ENCODE peak calls at places on chromosomes 6 and 20, in ten cellular contexts. H is WTC11, J is cardiac fibroblast, B is breast epithelium, O is MCF 10A, G is A673, F is A549, W is fibroblast of pulmonary artery, K is GM06990, C is nephron progenitor cell. X is an unnamed sample.
A peak's percentile ranks its signal among the peaks of the same experiment; 100 is the strongest.

GRCh38 chr6:129750390-129750789 is 40.4 kb upstream of the ARHGAP18 start:
- DNase-seq in G (peak; percentile 55), H (no peak), F (no peak), C (no peak), J (peak; percentile 58), W (peak; percentile 35), B (no peak), O (no peak), K (no peak), X (no peak)

GRCh38 chr6:142030115-142030619 is 102.6 kb upstream of the GJE1 start:
- DNase-seq in K (no peak), W (peak; percentile 50), O (no peak), C (no peak), H (peak; percentile 27), J (peak; percentile 69), B (no peak), F (no peak), G (no peak), X (no peak)

GRCh38 chr6:125944434-125944816 is 12.1 kb upstream of the HINT3 start:
- DNase-seq in F (peak; percentile 89), G (no peak), H (no peak), O (peak; percentile 93), C (no peak), J (peak; percentile 93), B (no peak), W (peak; percentile 96), K (no peak), X (no peak)

GRCh38 chr20:10322073-10323012 is 103.7 kb downstream of the SNAP25 start:
- DNase-seq in H (no peak), G (peak; percentile 65), C (no peak), K (no peak), B (no peak), W (no peak), F (no peak), O (peak; percentile 41), J (no peak), X (no peak)

GRCh38 chr6:23073851-23074250 is 504.5 kb downstream of the HDGFL1 start:
- DNase-seq in K (no peak), B (no peak), C (no peak), F (no peak), W (no peak), J (no peak), O (no peak), H (no peak), G (no peak), X (no peak)

GRCh38 chr20:34343458-34344255 is 19.4 kb upstream of the ITCH start:
- DNase-seq in W (no peak), K (no peak), B (no peak), C (no peak), J (no peak), H (no peak), F (no peak), G (no peak), O (no peak), X (no peak)

GRCh38 chr20:56636701-56637100 is 7.6 kb downstream of the TFAP2C start:
- DNase-seq in F (no peak), C (no peak), O (peak; percentile 25), G (no peak), J (no peak), H (no peak), W (no peak), K (no peak), B (no peak), X (no peak)

GRCh38 chr6:131682427-131682826 is 18.8 kb downstream of the OR2A4 start:
- DNase-seq in H (no peak), F (peak; percentile 0), K (no peak), B (no peak), G (no peak), J (no peak), C (no peak), W (no peak), O (peak; percentile 42), X (no peak)

GRCh38 chr20:38228436-38228835 is 32.1 kb downstream of the KIAA1755 start:
- DNase-seq in O (no peak), H (no peak), W (peak; percentile 19), K (no peak), G (peak; percentile 37), B (no peak), J (peak; percentile 22), F (peak; percentile 23), C (no peak), X (no peak)

GRCh38 chr6:2793491-2794151 is 28.4 kb downstream of the WRNIP1 start:
- DNase-seq in W (no peak), K (no peak), F (no peak), G (peak; percentile 45), O (peak; percentile 79), J (no peak), B (no peak), H (no peak), C (no peak), X (no peak)

GRCh38 chr6:105193647-105194046 is 13.8 kb upstream of the POPDC3 start:
- DNase-seq in C (no peak), W (peak; percentile 58), G (no peak), O (peak; percentile 3), J (peak; percentile 71), F (no peak), H (no peak), K (no peak), B (no peak), X (no peak)

GRCh38 chr20:409697-410559 is 1.8 kb downstream of the RBCK1 start:
- DNase-seq in B (no peak), W (no peak), F (no peak), G (no peak), H (no peak), K (no peak), O (no peak), C (no peak), J (no peak), X (no peak)

GRCh38 chr20:37081717-37082289 is 14.0 kb downstream of the RBL1 start:
- DNase-seq in G (peak; percentile 25), H (no peak), J (peak; percentile 25), K (no peak), W (no peak), O (no peak), C (no peak), F (no peak), B (no peak), X (no peak)

GRCh38 chr6:135675862-135676261 is 175.6 kb upstream of the PDE7B start:
- DNase-seq in C (peak; percentile 44), B (no peak), O (peak; percentile 57), K (no peak), J (peak; percentile 41), G (peak; percentile 74), H (peak; percentile 18), W (peak; percentile 58), F (peak; percentile 59), X (peak; percentile 33)

GRCh38 chr6:139927236-139927635 is 552.8 kb upstream of the CITED2 start:
- DNase-seq in H (no peak), G (peak; percentile 21), B (no peak), K (no peak), J (peak; percentile 87), W (peak; percentile 88), O (peak; percentile 51), F (peak; percentile 4), C (no peak), X (peak; percentile 11)
- TF ChIP-seq CTCF in H (no peak), G (peak; percentile 35), B (no peak), K (peak; percentile 42), J (peak; percentile 20), W (peak; percentile 43), O (no peak), F (no peak), C (no peak), X (no peak)

GRCh38 chr6:122399348-122400120 is at the start of gene HSF2:
- DNase-seq in W (peak; percentile 98), F (peak; percentile 96), B (peak; percentile 94), G (peak; percentile 99), K (peak; percentile 98), C (peak; percentile 89), O (peak; percentile 97), J (peak; percentile 99), H (peak; percentile 95), X (peak; percentile 93)
- TF ChIP-seq CTCF in W (peak; percentile 23), F (no peak), B (no peak), G (no peak), K (peak; percentile 19), C (no peak), O (no peak), J (no peak), H (peak; percentile 28), X (no peak)

GRCh38 chr6:152204584-152204983 is 397.1 kb downstream of the ESR1 start:
- DNase-seq in B (no peak), H (no peak), F (no peak), O (no peak), G (no peak), K (no peak), W (no peak), J (no peak), C (no peak), X (no peak)

GRCh38 chr6:152209211-152209610 is 401.7 kb downstream of the ESR1 start:
- DNase-seq in B (no peak), W (no peak), J (no peak), C (no peak), K (no peak), O (peak; percentile 26), G (no peak), H (no peak), F (no peak), X (no peak)

GRCh38 chr6:152201134-152201533 is 393.7 kb downstream of the ESR1 start:
- DNase-seq in G (no peak), H (no peak), K (no peak), B (no peak), J (no peak), W (no peak), C (no peak), O (no peak), F (no peak), X (no peak)

GRCh38 chr6:152207915-152208714 is 400.6 kb downstream of the ESR1 start:
- DNase-seq in K (no peak), O (no peak), W (no peak), H (no peak), C (no peak), B (no peak), G (no peak), F (no peak), J (no peak), X (no peak)

DNA sequence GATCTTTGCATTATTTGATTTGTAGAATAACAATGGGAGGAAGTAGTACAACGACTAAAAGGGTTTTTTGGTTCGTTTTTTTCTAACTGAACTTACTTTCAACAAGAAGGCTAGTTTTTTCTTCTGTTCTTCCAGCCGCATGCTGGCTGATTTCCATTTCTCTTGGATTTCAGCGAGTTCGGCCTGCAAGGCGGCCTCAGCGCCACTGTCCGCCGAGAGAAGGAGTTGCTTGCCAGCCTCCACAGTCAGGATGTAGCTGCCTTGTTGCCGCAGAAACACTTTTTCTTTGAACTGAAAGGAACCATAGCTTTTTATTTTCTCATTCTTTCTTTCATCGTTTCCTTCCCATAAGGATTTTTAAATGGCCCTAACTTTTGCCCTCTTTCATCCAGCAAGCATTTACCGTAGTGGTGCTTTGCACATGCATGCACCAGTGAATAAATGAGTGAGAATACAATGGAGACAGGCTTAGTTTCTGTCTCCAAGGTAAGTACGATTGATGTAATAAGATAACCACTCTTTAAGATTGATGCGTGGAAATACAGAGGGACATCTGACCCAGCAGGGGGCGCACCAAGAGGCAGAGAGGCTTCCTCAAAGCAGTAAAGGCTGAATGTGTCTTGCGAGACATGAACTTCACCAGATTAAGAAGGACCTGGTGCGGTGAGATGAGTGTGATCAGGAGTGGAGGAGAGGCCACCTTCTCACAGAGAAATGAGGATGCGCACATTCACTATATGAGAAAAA is 398.8 kb downstream of the ESR1 start:
- DNase-seq in H (peak; percentile 52), K (no peak), J (peak; percentile 37), C (peak; percentile 26), F (peak; percentile 28), G (peak; percentile 60), W (peak; percentile 38), O (peak; percentile 32), B (no peak), X (no peak)
- TF ChIP-seq CTCF in H (peak; percentile 45), K (peak; percentile 49), J (peak; percentile 61), C (peak; percentile 37), F (peak; percentile 35), G (peak; percentile 63), W (peak; percentile 52), O (peak; percentile 21), B (peak; percentile 10), X (no peak)

GRCh38 chr6:51934098-51934497 is 153.3 kb downstream of the PKHD1 start:
- DNase-seq in O (peak; percentile 28), B (no peak), F (peak; percentile 31), W (no peak), C (peak; percentile 3), J (no peak), K (no peak), G (peak; percentile 43), H (peak; percentile 49), X (peak; percentile 35)
- TF ChIP-seq CTCF in O (peak; percentile 34), B (no peak), F (no peak), W (no peak), C (peak; percentile 30), J (no peak), K (peak; percentile 70), G (peak; percentile 52), H (peak; percentile 50), X (peak; percentile 41)

X was measured in GM20000.